ENCODE peak calls at places on chromosome 14, in four cellular contexts. One of them, this sample, is unnamed.

GRCh38 chr14:73477618-73478266 is 13.0 kb upstream of the RIOX1 start:
- DNase-seq in right lobe of liver: no peak
- DNase-seq in psoas muscle: no peak
- DNase-seq in heart right ventricle: no peak
- DNase-seq in this sample: no peak

GRCh38 chr14:97224016-97224415 is 426.8 kb downstream of the VRK1 start:
- DNase-seq in heart right ventricle: no peak
- DNase-seq in right lobe of liver: no peak
- DNase-seq in psoas muscle: no peak
- DNase-seq in this sample: no peak

GRCh38 chr14:24332094-24332983 is 2.5 kb downstream of the ADCY4 start:
- DNase-seq in psoas muscle: peak; percentile 75
- DNase-seq in heart right ventricle: peak; percentile 68
- DNase-seq in right lobe of liver: peak; percentile 73
- DNase-seq in this sample: peak; percentile 58

GRCh38 chr14:64970041-64970440 is 2.1 kb downstream of the RAB15 start:
- DNase-seq in heart right ventricle: no peak
- DNase-seq in right lobe of liver: no peak
- DNase-seq in psoas muscle: no peak
- DNase-seq in this sample: no peak

GRCh38 chr14:39181693-39182047 is 6.6 kb downstream of the PNN start:
- DNase-seq in right lobe of liver: no peak
- DNase-seq in psoas muscle: no peak
- DNase-seq in heart right ventricle: no peak
- DNase-seq in this sample: no peak

GRCh38 chr14:93939304-93940229 is 12.4 kb downstream of the FAM181A start:
- DNase-seq in psoas muscle: peak; percentile 92
- DNase-seq in heart right ventricle: peak; percentile 72
- DNase-seq in right lobe of liver: peak; percentile 79
- DNase-seq in this sample: peak; percentile 61

GRCh38 chr14:100666851-100667250 is 59.8 kb upstream of the DLK1 start:
- DNase-seq in right lobe of liver: no peak
- DNase-seq in heart right ventricle: no peak
- DNase-seq in psoas muscle: no peak
- DNase-seq in this sample: no peak

GRCh38 chr14:48398675-48399282 is 723.4 kb upstream of the MDGA2 start:
- DNase-seq in heart right ventricle: no peak
- DNase-seq in right lobe of liver: no peak
- DNase-seq in psoas muscle: no peak
- DNase-seq in this sample: no peak

GRCh38 chr14:69481815-69482568 is 2.5 kb upstream of the PLEKHD1 start:
- DNase-seq in right lobe of liver: no peak
- DNase-seq in psoas muscle: no peak
- DNase-seq in heart right ventricle: no peak
- DNase-seq in this sample: no peak

GRCh38 chr14:101405171-101405883 is 156.0 kb upstream of the DIO3 start:
- DNase-seq in psoas muscle: no peak
- DNase-seq in right lobe of liver: peak; percentile 81
- DNase-seq in heart right ventricle: no peak
- DNase-seq in this sample: no peak

GRCh38 chr14:45680531-45680930 is 427.5 kb upstream of the MIS18BP1 start:
- DNase-seq in psoas muscle: no peak
- DNase-seq in right lobe of liver: no peak
- DNase-seq in heart right ventricle: no peak
- DNase-seq in this sample: peak; percentile 36

GRCh38 chr14:52876311-52876710 is 74.5 kb downstream of the FERMT2 start:
- DNase-seq in psoas muscle: no peak
- DNase-seq in heart right ventricle: no peak
- DNase-seq in right lobe of liver: no peak
- DNase-seq in this sample: no peak
- H3K4me1 ChIP-seq in psoas muscle: peaks cover 6% of the 10 kb centered on the region
- H3K4me1 ChIP-seq in heart right ventricle: peaks cover 52% of the 10 kb centered on the region
- H3K4me1 ChIP-seq in right lobe of liver: peaks cover 49% of the 10 kb centered on the region
- H3K4me1 ChIP-seq in this sample: peaks cover 17% of the 10 kb centered on the region

GRCh38 chr14:74661726-74662450 is 49.9 kb upstream of the LTBP2 start:
- DNase-seq in heart right ventricle: no peak
- DNase-seq in psoas muscle: peak; percentile 87
- DNase-seq in right lobe of liver: no peak
- DNase-seq in this sample: no peak
- H3K27ac ChIP-seq in heart right ventricle: peak overlapping the region; percentile 76
- H3K27ac ChIP-seq in psoas muscle: peak overlapping the region; percentile 28
- H3K27ac ChIP-seq in right lobe of liver: no peak overlapping the region
- H3K27ac ChIP-seq in this sample: no peak overlapping the region

GRCh38 chr14:67738740-67739504 is 37.2 kb downstream of the RDH12 start:
- DNase-seq in heart right ventricle: peak; percentile 75
- DNase-seq in psoas muscle: peak; percentile 81
- DNase-seq in right lobe of liver: peak; percentile 62
- DNase-seq in this sample: peak; percentile 65
- H3K4me3 ChIP-seq in heart right ventricle: no peak overlapping the region
- H3K4me3 ChIP-seq in psoas muscle: no peak overlapping the region
- H3K4me3 ChIP-seq in right lobe of liver: no peak overlapping the region
- H3K4me3 ChIP-seq in this sample: no peak overlapping the region

GRCh38 chr14:90521930-90522483 is 125.2 kb downstream of the CALM1 start:
- DNase-seq in psoas muscle: no peak
- DNase-seq in heart right ventricle: no peak
- DNase-seq in right lobe of liver: no peak
- DNase-seq in this sample: no peak
- H3K4me1 ChIP-seq in psoas muscle: peaks cover 21% of the 10 kb centered on the region
- H3K4me1 ChIP-seq in heart right ventricle: peaks cover 76% of the 10 kb centered on the region
- H3K4me1 ChIP-seq in right lobe of liver: no peaks in the 10 kb centered on the region
- H3K4me1 ChIP-seq in this sample: peaks cover 13% of the 10 kb centered on the region

DNA sequence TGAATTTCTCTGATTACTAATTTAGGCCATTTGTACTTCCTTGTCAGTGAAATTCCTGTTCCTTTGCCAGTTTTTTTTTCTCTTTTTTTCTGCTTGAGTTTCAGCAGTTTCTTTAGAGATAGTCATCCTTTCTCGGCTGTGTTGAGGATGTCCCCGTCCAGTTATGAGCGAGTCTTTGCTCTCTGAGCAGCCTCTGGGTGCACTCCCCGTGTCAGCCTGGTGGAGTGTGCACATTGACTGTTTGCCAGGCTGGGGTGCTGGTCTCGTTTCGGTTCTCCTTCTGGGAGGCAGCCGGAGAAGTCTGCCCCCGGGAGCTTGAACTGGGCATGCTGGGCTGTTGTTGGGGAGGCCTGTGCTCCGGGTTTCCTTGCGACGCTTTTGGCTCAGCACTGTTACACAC is 3.0 kb downstream of the PACS2 start:
- DNase-seq in right lobe of liver: no peak
- DNase-seq in heart right ventricle: no peak
- DNase-seq in psoas muscle: peak; percentile 76
- DNase-seq in this sample: no peak
- H3K27ac ChIP-seq in right lobe of liver: no peak overlapping the region
- H3K27ac ChIP-seq in heart right ventricle: no peak overlapping the region
- H3K27ac ChIP-seq in psoas muscle: peak overlapping the region; percentile 53
- H3K27ac ChIP-seq in this sample: no peak overlapping the region

GRCh38 chr14:49960453-49960852 is 67.6 kb downstream of the ARF6 start:
- DNase-seq in right lobe of liver: no peak
- DNase-seq in psoas muscle: no peak
- DNase-seq in heart right ventricle: no peak
- DNase-seq in this sample: no peak
- H3K4me3 ChIP-seq in right lobe of liver: no peak overlapping the region
- H3K4me3 ChIP-seq in psoas muscle: no peak overlapping the region
- H3K4me3 ChIP-seq in heart right ventricle: no peak overlapping the region
- H3K4me3 ChIP-seq in this sample: no peak overlapping the region